ENCODE peak calls at places on chromosomes 7 and 10, in four cellular contexts. V is WTC11, I is K562, X is HepG2. S is an unnamed sample.
A peak's percentile ranks its signal among the peaks of the same experiment; 100 is the strongest.

GRCh38 chr7:140122975-140123374 is 53.8 kb downstream of the KDM7A start:
- DNase-seq in X (no peak), I (no peak), V (no peak), S (no peak)

GRCh38 chr10:103870503-103870902 is 15.1 kb upstream of the SH3PXD2A start:
- DNase-seq in X (no peak), I (no peak), V (peak; percentile 28), S (no peak)

GRCh38 chr7:125126376-125126775 is 196.8 kb upstream of the POT1 start:
- DNase-seq in X (no peak), V (no peak), I (no peak), S (no peak)

GRCh38 chr7:100604976-100605911 is 3.1 kb downstream of the PCOLCE start:
- DNase-seq in V (peak; percentile 76), X (no peak), I (peak; percentile 82), S (no peak)

GRCh38 chr7:142997590-142997989 is 29.3 kb downstream of the OR9A2 start:
- DNase-seq in I (peak; percentile 40), V (no peak), X (no peak), S (no peak)

GRCh38 chr10:44963772-44964633 is 4.4 kb downstream of the RASSF4 start:
- DNase-seq in I (no peak), X (peak; percentile 85), V (peak; percentile 44), S (no peak)

GRCh38 chr7:149354119-149354518 is 92.1 kb downstream of the ZNF783 start:
- DNase-seq in V (no peak), I (no peak), X (no peak), S (no peak)

GRCh38 chr7:16998481-16999051 is 116.8 kb upstream of the AGR3 start:
- DNase-seq in V (no peak), I (no peak), X (no peak), S (no peak)

GRCh38 chr7:94620703-94621118 is 35.2 kb downstream of the SGCE start:
- DNase-seq in V (no peak), X (peak; percentile 82), I (no peak), S (no peak)

GRCh38 chr10:46526682-46527038 is 29.8 kb downstream of the GPRIN2 start:
- DNase-seq in I (no peak), V (peak; percentile 26), X (no peak), S (no peak)

GRCh38 chr10:124743188-124744046 is 761 bp downstream of the FAM53B start:
- DNase-seq in V (peak; percentile 49), X (no peak), I (peak; percentile 46), S (peak; percentile 42)

GRCh38 chr7:138945169-138945568 is 36.0 kb downstream of the KIAA1549 start:
- DNase-seq in I (no peak), X (no peak), V (no peak), S (no peak)

GRCh38 chr10:34406463-34407138 is 408.5 kb downstream of the PARD3 start:
- DNase-seq in V (no peak), I (no peak), X (no peak), S (no peak)

GRCh38 chr10:71272122-71272771 is 46.8 kb upstream of the SLC29A3 start:
- DNase-seq in X (no peak), V (no peak), I (no peak), S (no peak)

GRCh38 chr7:133571066-133571465 is 318.2 kb downstream of the EXOC4 start:
- DNase-seq in X (peak; percentile 10), I (no peak), V (no peak), S (no peak)

GRCh38 chr7:1922071-1922869 is 252.2 kb downstream of the ELFN1 start:
- DNase-seq in V (no peak), X (no peak), I (no peak), S (no peak)

GRCh38 chr10:125985557-125986246 is 89.3 kb downstream of the FANK1 start:
- DNase-seq in V (no peak), X (no peak), I (no peak), S (no peak)

GRCh38 chr7:113824117-113824823 is 94.5 kb downstream of the PPP1R3A start:
- DNase-seq in V (no peak), I (no peak), X (no peak), S (peak; percentile 7)

GRCh38 chr10:71542476-71542875 is 145.8 kb downstream of the CDH23 start:
- DNase-seq in I (no peak), X (no peak), V (no peak), S (no peak)

GRCh38 chr10:33005322-33006282 is 47.6 kb upstream of the ITGB1 start:
- DNase-seq in V (peak; percentile 77), I (peak; percentile 63), X (peak; percentile 59), S (peak; percentile 62)

GRCh38 chr7:70570029-70570428 is 561.9 kb upstream of the GALNT17 start:
- DNase-seq in V (no peak), X (no peak), I (peak; percentile 3), S (no peak)

GRCh38 chr7:107133396-107133795 is 35.4 kb upstream of the HBP1 start:
- DNase-seq in I (no peak), X (no peak), V (no peak), S (no peak)

GRCh38 chr10:48598243-48598935 is 6.5 kb downstream of the ARHGAP22 start:
- DNase-seq in I (no peak), X (no peak), V (no peak), S (no peak)

GRCh38 chr7:1919539-1920265 is 249.6 kb downstream of the ELFN1 start:
- DNase-seq in V (no peak), X (peak; percentile 67), I (no peak), S (no peak)

GRCh38 chr7:155918720-155919399 is 106.6 kb upstream of the SHH start:
- DNase-seq in X (peak; percentile 66), I (peak; percentile 19), V (no peak), S (peak; percentile 37)

GRCh38 chr10:50382576-50383023 is 131.3 kb upstream of the ASAH2 start:
- DNase-seq in I (no peak), V (no peak), X (no peak), S (no peak)

GRCh38 chr7:25311346-25311745 is 83.1 kb upstream of the NPVF start:
- DNase-seq in X (no peak), V (no peak), I (no peak), S (no peak)

GRCh38 chr7:35261041-35261440 is 7.1 kb upstream of the TBX20 start:
- DNase-seq in X (no peak), I (no peak), V (peak; percentile 54), S (no peak)

GRCh38 chr10:6473901-6474370 is 106.1 kb downstream of the PRKCQ start:
- DNase-seq in V (no peak), X (no peak), I (peak; percentile 45), S (no peak)

GRCh38 chr7:112162161-112163020 is 43.8 kb downstream of the DOCK4 start:
- DNase-seq in X (peak; percentile 89), V (peak; percentile 71), I (no peak), S (peak; percentile 35)

GRCh38 chr10:62926407-62926806 is 110.2 kb upstream of the EGR2 start:
- DNase-seq in I (no peak), X (peak; percentile 41), V (no peak), S (no peak)

GRCh38 chr7:126790763-126791162 is 462.0 kb downstream of the GRM8 start:
- DNase-seq in I (no peak), V (no peak), X (no peak), S (no peak)

GRCh38 chr10:96334888-96335526 is 23.8 kb downstream of the OPALIN start:
- DNase-seq in X (peak; percentile 44), I (peak; percentile 19), V (no peak), S (peak; percentile 76)

GRCh38 chr10:75469018-75469616 is 37.7 kb downstream of the LRMDA start:
- DNase-seq in V (no peak), I (no peak), X (peak; percentile 6), S (no peak)
- TF ChIP-seq ELF4 in V (no peak), I (no peak), X (no peak), S (no peak)

DNA sequence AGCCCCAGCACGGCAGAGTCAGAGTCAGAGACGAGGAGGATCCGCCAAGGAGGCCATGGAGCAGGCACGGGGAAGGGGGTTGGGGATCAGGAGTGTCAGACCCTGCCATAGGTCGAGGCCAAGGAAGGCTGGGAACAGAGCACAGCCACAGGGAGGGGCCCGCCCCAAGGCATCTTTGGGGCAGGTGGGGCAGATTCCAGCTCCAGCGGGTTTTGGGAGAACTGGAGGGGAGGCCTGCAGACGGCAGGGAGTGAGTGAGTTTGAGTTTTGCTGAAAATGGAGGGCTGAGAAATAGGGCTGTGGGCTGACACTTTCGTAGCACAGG is 13.6 kb downstream of the STK32C start:
- DNase-seq in X (no peak), V (no peak), I (no peak), S (no peak)
- TF ChIP-seq ELF4 in X (no peak), V (no peak), I (no peak), S (no peak)

GRCh38 chr10:110514848-110515247 is 17.1 kb downstream of the DUSP5 start:
- DNase-seq in I (no peak), X (no peak), V (no peak), S (no peak)
- TF ChIP-seq ELF4 in I (no peak), X (no peak), V (no peak), S (no peak)

GRCh38 chr10:78178397-78178796 is 144.7 kb downstream of the RPS24 start:
- DNase-seq in V (no peak), X (no peak), I (no peak), S (no peak)
- TF ChIP-seq ELF4 in V (no peak), X (no peak), I (no peak), S (no peak)

GRCh38 chr10:69856601-69857166 is 55.0 kb downstream of the COL13A1 start:
- DNase-seq in X (no peak), V (no peak), I (peak; percentile 66), S (no peak)
- TF ChIP-seq ELF4 in X (no peak), V (no peak), I (no peak), S (no peak)

DNA sequence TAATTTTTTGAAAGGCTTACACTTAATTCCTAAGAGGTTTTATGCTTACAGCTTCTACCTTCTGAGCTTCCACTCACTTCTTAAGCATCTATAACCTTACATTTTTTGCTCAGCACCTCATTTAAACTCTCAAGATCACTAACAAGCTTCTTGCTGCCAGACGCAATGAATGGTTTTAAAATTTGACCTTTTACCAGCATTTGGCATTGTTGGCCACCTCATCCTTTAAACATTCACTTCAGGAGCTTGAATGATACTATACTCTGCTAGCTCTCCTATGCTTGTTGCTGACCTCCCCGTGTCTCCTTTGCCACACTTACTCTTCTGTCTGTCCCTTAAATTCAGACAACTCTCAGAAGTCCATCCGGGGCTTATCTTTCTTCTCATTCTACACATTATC is 37.7 kb upstream of the ODAD2 start:
- DNase-seq in I (no peak), X (no peak), V (no peak), S (no peak)
- TF ChIP-seq ELF4 in I (no peak), X (no peak), V (no peak), S (no peak)

GRCh38 chr10:101121661-101122045 is 9.4 kb upstream of the TLX1 start:
- DNase-seq in I (no peak), X (no peak), V (no peak), S (no peak)
- TF ChIP-seq ELF4 in I (no peak), X (no peak), V (no peak), S (no peak)

GRCh38 chr10:117442521-117442920 is 67.3 kb upstream of the PDZD8 start:
- DNase-seq in X (no peak), I (no peak), V (no peak), S (no peak)
- TF ChIP-seq ELF4 in X (no peak), I (no peak), V (no peak), S (no peak)

GRCh38 chr7:5997210-5997808 is 11.5 kb downstream of the PMS2 start:
- DNase-seq in V (peak; percentile 18), X (peak; percentile 66), I (peak; percentile 71), S (peak; percentile 42)
- TF ChIP-seq ELF4 in V (no peak), X (no peak), I (no peak), S (no peak)